ENCODE peak calls at places on chromosomes 12 and 14, in six cellular contexts. One of them, this sample, is unnamed.

GRCh38 chr14:77281852-77282251 is 10.8 kb upstream of the NGB start:
- DNase-seq in pancreas: no peak
- DNase-seq in heart right ventricle: no peak
- DNase-seq in neuronal stem cell: no peak
- DNase-seq in ovary: no peak
- DNase-seq in dorsolateral prefrontal cortex: no peak
- DNase-seq in this sample: no peak

GRCh38 chr14:90239139-90239538 is 17.2 kb upstream of the PSMC1 start:
- DNase-seq in pancreas: no peak
- DNase-seq in heart right ventricle: no peak
- DNase-seq in neuronal stem cell: no peak
- DNase-seq in ovary: no peak
- DNase-seq in dorsolateral prefrontal cortex: no peak
- DNase-seq in this sample: no peak

GRCh38 chr14:97517566-97518234 is 720.5 kb downstream of the VRK1 start:
- DNase-seq in pancreas: no peak
- DNase-seq in heart right ventricle: no peak
- DNase-seq in neuronal stem cell: no peak
- DNase-seq in ovary: no peak
- DNase-seq in dorsolateral prefrontal cortex: no peak
- DNase-seq in this sample: no peak

GRCh38 chr12:112308652-112309051 is 73.6 kb downstream of the HECTD4 start:
- DNase-seq in pancreas: no peak
- DNase-seq in heart right ventricle: no peak
- DNase-seq in neuronal stem cell: no peak
- DNase-seq in ovary: no peak
- DNase-seq in dorsolateral prefrontal cortex: no peak
- DNase-seq in this sample: no peak

GRCh38 chr14:68564236-68564825 is 228.5 kb downstream of the ZFP36L1 start:
- DNase-seq in pancreas: no peak
- DNase-seq in heart right ventricle: no peak
- DNase-seq in neuronal stem cell: no peak
- DNase-seq in ovary: peak; percentile 58
- DNase-seq in dorsolateral prefrontal cortex: no peak
- DNase-seq in this sample: no peak

GRCh38 chr12:129771238-129771637 is 132.6 kb downstream of the TMEM132D start:
- DNase-seq in pancreas: no peak
- DNase-seq in heart right ventricle: no peak
- DNase-seq in neuronal stem cell: no peak
- DNase-seq in ovary: no peak
- DNase-seq in dorsolateral prefrontal cortex: no peak
- DNase-seq in this sample: no peak

GRCh38 chr12:26853303-26854027 is 20.5 kb upstream of the ITPR2 start:
- DNase-seq in pancreas: peak; percentile 59
- DNase-seq in heart right ventricle: peak; percentile 65
- DNase-seq in neuronal stem cell: peak; percentile 41
- DNase-seq in ovary: peak; percentile 58
- DNase-seq in dorsolateral prefrontal cortex: peak; percentile 73
- DNase-seq in this sample: peak; percentile 87

GRCh38 chr12:3436496-3437060 is 54.4 kb upstream of the PRMT8 start:
- DNase-seq in pancreas: no peak
- DNase-seq in heart right ventricle: peak; percentile 21
- DNase-seq in neuronal stem cell: no peak
- DNase-seq in ovary: no peak
- DNase-seq in dorsolateral prefrontal cortex: no peak
- DNase-seq in this sample: no peak

GRCh38 chr14:88682495-88683114 is 110.1 kb downstream of the EML5 start:
- DNase-seq in pancreas: no peak
- DNase-seq in heart right ventricle: no peak
- DNase-seq in neuronal stem cell: no peak
- DNase-seq in ovary: no peak
- DNase-seq in dorsolateral prefrontal cortex: no peak
- DNase-seq in this sample: no peak

GRCh38 chr12:12323606-12324005 is 26.4 kb downstream of the MANSC1 start:
- DNase-seq in pancreas: no peak
- DNase-seq in heart right ventricle: no peak
- DNase-seq in neuronal stem cell: no peak
- DNase-seq in ovary: no peak
- DNase-seq in dorsolateral prefrontal cortex: no peak
- DNase-seq in this sample: no peak

GRCh38 chr12:106769078-106769477 is 5.4 kb upstream of the RIC8B start:
- DNase-seq in pancreas: peak; percentile 24
- DNase-seq in heart right ventricle: no peak
- DNase-seq in neuronal stem cell: no peak
- DNase-seq in ovary: no peak
- DNase-seq in dorsolateral prefrontal cortex: no peak
- DNase-seq in this sample: no peak
- H3K4me3 ChIP-seq in pancreas: no peak overlapping the region
- H3K4me3 ChIP-seq in heart right ventricle: no peak overlapping the region
- H3K4me3 ChIP-seq in neuronal stem cell: no peak overlapping the region
- H3K4me3 ChIP-seq in ovary: no peak overlapping the region
- H3K4me3 ChIP-seq in dorsolateral prefrontal cortex: no peak overlapping the region
- H3K4me3 ChIP-seq in this sample: no peak overlapping the region

DNA sequence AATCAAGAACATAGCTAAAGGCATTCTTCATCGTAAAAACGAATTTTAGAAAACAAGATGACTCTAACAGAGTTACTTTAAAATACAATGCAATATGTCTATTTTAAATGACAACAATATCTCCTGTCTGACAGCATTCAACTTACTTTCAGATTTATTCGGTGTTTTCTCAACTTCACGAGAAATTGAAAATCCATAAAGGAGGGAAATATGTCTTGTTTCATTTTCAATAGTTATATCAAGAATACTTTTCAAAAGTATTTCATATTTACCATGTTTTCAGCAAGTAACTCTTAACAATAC is 254.8 kb downstream of the DAD1 start:
- DNase-seq in pancreas: no peak
- DNase-seq in heart right ventricle: no peak
- DNase-seq in neuronal stem cell: no peak
- DNase-seq in ovary: no peak
- DNase-seq in dorsolateral prefrontal cortex: no peak
- DNase-seq in this sample: no peak
- H3K4me3 ChIP-seq in pancreas: no peak overlapping the region
- H3K4me3 ChIP-seq in heart right ventricle: no peak overlapping the region
- H3K4me3 ChIP-seq in neuronal stem cell: no peak overlapping the region
- H3K4me3 ChIP-seq in ovary: no peak overlapping the region
- H3K4me3 ChIP-seq in dorsolateral prefrontal cortex: no peak overlapping the region
- H3K4me3 ChIP-seq in this sample: no peak overlapping the region

GRCh38 chr14:65329911-65330310 is 82.6 kb upstream of the FUT8 start:
- DNase-seq in pancreas: no peak
- DNase-seq in heart right ventricle: no peak
- DNase-seq in neuronal stem cell: no peak
- DNase-seq in ovary: no peak
- DNase-seq in dorsolateral prefrontal cortex: no peak
- DNase-seq in this sample: no peak
- H3K4me3 ChIP-seq in pancreas: no peak overlapping the region
- H3K4me3 ChIP-seq in heart right ventricle: no peak overlapping the region
- H3K4me3 ChIP-seq in neuronal stem cell: no peak overlapping the region
- H3K4me3 ChIP-seq in ovary: no peak overlapping the region
- H3K4me3 ChIP-seq in dorsolateral prefrontal cortex: no peak overlapping the region
- H3K4me3 ChIP-seq in this sample: no peak overlapping the region

GRCh38 chr14:102120888-102121287 is 18.8 kb upstream of the WDR20 start:
- DNase-seq in pancreas: no peak
- DNase-seq in heart right ventricle: no peak
- DNase-seq in neuronal stem cell: no peak
- DNase-seq in ovary: no peak
- DNase-seq in dorsolateral prefrontal cortex: no peak
- DNase-seq in this sample: no peak

GRCh38 chr14:102124419-102124818 is 15.3 kb upstream of the WDR20 start:
- DNase-seq in pancreas: no peak
- DNase-seq in heart right ventricle: no peak
- DNase-seq in neuronal stem cell: no peak
- DNase-seq in ovary: no peak
- DNase-seq in dorsolateral prefrontal cortex: no peak
- DNase-seq in this sample: no peak

GRCh38 chr14:102121567-102121966 is 18.1 kb upstream of the WDR20 start:
- DNase-seq in pancreas: no peak
- DNase-seq in heart right ventricle: no peak
- DNase-seq in neuronal stem cell: no peak
- DNase-seq in ovary: no peak
- DNase-seq in dorsolateral prefrontal cortex: no peak
- DNase-seq in this sample: no peak

GRCh38 chr14:102126807-102127455 is 12.8 kb upstream of the WDR20 start:
- DNase-seq in pancreas: no peak
- DNase-seq in heart right ventricle: no peak
- DNase-seq in neuronal stem cell: no peak
- DNase-seq in ovary: no peak
- DNase-seq in dorsolateral prefrontal cortex: no peak
- DNase-seq in this sample: no peak

GRCh38 chr14:102125546-102125945 is 14.2 kb upstream of the WDR20 start:
- DNase-seq in pancreas: no peak
- DNase-seq in heart right ventricle: no peak
- DNase-seq in neuronal stem cell: no peak
- DNase-seq in ovary: no peak
- DNase-seq in dorsolateral prefrontal cortex: no peak
- DNase-seq in this sample: no peak
- H3K4me3 ChIP-seq in pancreas: no peak overlapping the region
- H3K4me3 ChIP-seq in heart right ventricle: no peak overlapping the region
- H3K4me3 ChIP-seq in neuronal stem cell: no peak overlapping the region
- H3K4me3 ChIP-seq in ovary: no peak overlapping the region
- H3K4me3 ChIP-seq in dorsolateral prefrontal cortex: no peak overlapping the region
- H3K4me3 ChIP-seq in this sample: no peak overlapping the region

GRCh38 chr14:105020815-105021655 is at the start of gene CDCA4:
- DNase-seq in pancreas: peak; percentile 94
- DNase-seq in heart right ventricle: peak; percentile 96
- DNase-seq in neuronal stem cell: peak; percentile 98
- DNase-seq in ovary: peak; percentile 98
- DNase-seq in dorsolateral prefrontal cortex: peak; percentile 97
- DNase-seq in this sample: peak; percentile 98

GRCh38 chr14:105021656-105022275 is 883 bp upstream of the CDCA4 start:
- DNase-seq in pancreas: peak; percentile 43
- DNase-seq in heart right ventricle: no peak
- DNase-seq in neuronal stem cell: no peak
- DNase-seq in ovary: peak; percentile 59
- DNase-seq in dorsolateral prefrontal cortex: no peak
- DNase-seq in this sample: no peak

GRCh38 chr14:105022276-105022670 is 1.4 kb upstream of the CDCA4 start:
- DNase-seq in pancreas: no peak
- DNase-seq in heart right ventricle: no peak
- DNase-seq in neuronal stem cell: no peak
- DNase-seq in ovary: no peak
- DNase-seq in dorsolateral prefrontal cortex: no peak
- DNase-seq in this sample: no peak

GRCh38 chr14:105023791-105024480 is 3.1 kb upstream of the CDCA4 start:
- DNase-seq in pancreas: no peak
- DNase-seq in heart right ventricle: no peak
- DNase-seq in neuronal stem cell: no peak
- DNase-seq in ovary: no peak
- DNase-seq in dorsolateral prefrontal cortex: no peak
- DNase-seq in this sample: no peak

GRCh38 chr14:105023144-105023543 is 2.3 kb upstream of the CDCA4 start:
- DNase-seq in pancreas: no peak
- DNase-seq in heart right ventricle: no peak
- DNase-seq in neuronal stem cell: no peak
- DNase-seq in ovary: no peak
- DNase-seq in dorsolateral prefrontal cortex: no peak
- DNase-seq in this sample: no peak
- H3K4me3 ChIP-seq in pancreas: no peak overlapping the region
- H3K4me3 ChIP-seq in heart right ventricle: no peak overlapping the region
- H3K4me3 ChIP-seq in neuronal stem cell: no peak overlapping the region
- H3K4me3 ChIP-seq in ovary: no peak overlapping the region
- H3K4me3 ChIP-seq in dorsolateral prefrontal cortex: no peak overlapping the region
- H3K4me3 ChIP-seq in this sample: no peak overlapping the region

This sample was measured in aorta.